ENCODE peak calls at places on chromosomes 12 and 14, in eight cellular contexts. One of them, this sample, is unnamed.

GRCh38 chr12:126518596-126519200 is 1453.5 kb downstream of the AACS start:
- DNase-seq in lower lobe of right lung: no peak
- DNase-seq in IMR-90: no peak
- DNase-seq in mesendoderm: no peak
- DNase-seq in GM23338: no peak
- DNase-seq in AG04449: no peak
- DNase-seq in small intestine: no peak
- DNase-seq in bronchial epithelial cell: no peak
- DNase-seq in this sample: no peak

GRCh38 chr12:116880817-116881324 is 370 bp downstream of the HRK start:
- DNase-seq in bronchial epithelial cell: no peak
- DNase-seq in AG04449: no peak
- DNase-seq in lower lobe of right lung: no peak
- DNase-seq in IMR-90: peak; percentile 45
- DNase-seq in mesendoderm: peak; percentile 79
- DNase-seq in small intestine: peak; percentile 13
- DNase-seq in GM23338: peak; percentile 81
- DNase-seq in this sample: no peak

GRCh38 chr12:107320031-107320928 is 226.9 kb upstream of the CRY1 start:
- DNase-seq in mesendoderm: peak; percentile 83
- DNase-seq in GM23338: peak; percentile 76
- DNase-seq in bronchial epithelial cell: peak; percentile 85
- DNase-seq in lower lobe of right lung: peak; percentile 67
- DNase-seq in IMR-90: peak; percentile 61
- DNase-seq in small intestine: peak; percentile 41
- DNase-seq in AG04449: no peak
- DNase-seq in this sample: peak; percentile 38

GRCh38 chr14:54815016-54815415 is 87.6 kb downstream of the GCH1 start:
- DNase-seq in lower lobe of right lung: no peak
- DNase-seq in IMR-90: peak; percentile 20
- DNase-seq in AG04449: no peak
- DNase-seq in mesendoderm: no peak
- DNase-seq in bronchial epithelial cell: no peak
- DNase-seq in GM23338: no peak
- DNase-seq in small intestine: no peak
- DNase-seq in this sample: no peak

GRCh38 chr12:89252284-89252683 is 100.0 kb downstream of the DUSP6 start:
- DNase-seq in AG04449: no peak
- DNase-seq in GM23338: no peak
- DNase-seq in small intestine: no peak
- DNase-seq in lower lobe of right lung: no peak
- DNase-seq in bronchial epithelial cell: peak; percentile 81
- DNase-seq in IMR-90: peak; percentile 76
- DNase-seq in mesendoderm: no peak
- DNase-seq in this sample: no peak

GRCh38 chr14:55864890-55865655 is 253.1 kb upstream of the PELI2 start:
- DNase-seq in lower lobe of right lung: no peak
- DNase-seq in mesendoderm: peak; percentile 73
- DNase-seq in AG04449: no peak
- DNase-seq in GM23338: peak; percentile 81
- DNase-seq in bronchial epithelial cell: no peak
- DNase-seq in IMR-90: no peak
- DNase-seq in small intestine: no peak
- DNase-seq in this sample: no peak

GRCh38 chr14:35806006-35806907 is 2.8 kb downstream of the RALGAPA1 start:
- DNase-seq in lower lobe of right lung: no peak
- DNase-seq in mesendoderm: no peak
- DNase-seq in AG04449: no peak
- DNase-seq in bronchial epithelial cell: no peak
- DNase-seq in small intestine: no peak
- DNase-seq in IMR-90: no peak
- DNase-seq in GM23338: no peak
- DNase-seq in this sample: no peak

GRCh38 chr12:28899951-28900350 is 249.1 kb upstream of the FAR2 start:
- DNase-seq in small intestine: no peak
- DNase-seq in GM23338: no peak
- DNase-seq in bronchial epithelial cell: peak; percentile 95
- DNase-seq in AG04449: peak; percentile 81
- DNase-seq in IMR-90: peak; percentile 97
- DNase-seq in mesendoderm: no peak
- DNase-seq in lower lobe of right lung: no peak
- DNase-seq in this sample: peak; percentile 85

GRCh38 chr12:22667122-22667521 is 42.2 kb downstream of the ETNK1 start:
- DNase-seq in IMR-90: no peak
- DNase-seq in mesendoderm: no peak
- DNase-seq in bronchial epithelial cell: no peak
- DNase-seq in lower lobe of right lung: no peak
- DNase-seq in AG04449: no peak
- DNase-seq in GM23338: no peak
- DNase-seq in small intestine: no peak
- DNase-seq in this sample: no peak

GRCh38 chr14:76309572-76310551 is 66.1 kb upstream of the ESRRB start:
- DNase-seq in lower lobe of right lung: no peak
- DNase-seq in mesendoderm: peak; percentile 68
- DNase-seq in GM23338: peak; percentile 60
- DNase-seq in bronchial epithelial cell: no peak
- DNase-seq in AG04449: no peak
- DNase-seq in small intestine: no peak
- DNase-seq in IMR-90: no peak
- DNase-seq in this sample: no peak

GRCh38 chr12:119990382-119990874 is 1.4 kb downstream of the BICDL1 start:
- DNase-seq in lower lobe of right lung: no peak
- DNase-seq in small intestine: no peak
- DNase-seq in mesendoderm: peak; percentile 69
- DNase-seq in bronchial epithelial cell: no peak
- DNase-seq in IMR-90: no peak
- DNase-seq in GM23338: peak; percentile 19
- DNase-seq in AG04449: no peak
- DNase-seq in this sample: no peak

GRCh38 chr12:119989619-119990381 is 764 bp downstream of the BICDL1 start:
- DNase-seq in lower lobe of right lung: peak; percentile 88
- DNase-seq in GM23338: peak; percentile 87
- DNase-seq in AG04449: no peak
- DNase-seq in IMR-90: peak; percentile 64
- DNase-seq in small intestine: peak; percentile 68
- DNase-seq in mesendoderm: peak; percentile 83
- DNase-seq in bronchial epithelial cell: peak; percentile 40
- DNase-seq in this sample: peak; percentile 21

GRCh38 chr12:119994892-119995658 is 6.0 kb downstream of the BICDL1 start:
- DNase-seq in GM23338: peak; percentile 49
- DNase-seq in mesendoderm: no peak
- DNase-seq in IMR-90: no peak
- DNase-seq in small intestine: no peak
- DNase-seq in lower lobe of right lung: no peak
- DNase-seq in bronchial epithelial cell: no peak
- DNase-seq in AG04449: no peak
- DNase-seq in this sample: no peak

GRCh38 chr12:119988788-119989618 is at the start of gene BICDL1:
- DNase-seq in bronchial epithelial cell: peak; percentile 91
- DNase-seq in lower lobe of right lung: peak; percentile 95
- DNase-seq in GM23338: peak; percentile 99
- DNase-seq in AG04449: no peak
- DNase-seq in mesendoderm: peak; percentile 96
- DNase-seq in small intestine: peak; percentile 97
- DNase-seq in IMR-90: peak; percentile 23
- DNase-seq in this sample: no peak

DNA sequence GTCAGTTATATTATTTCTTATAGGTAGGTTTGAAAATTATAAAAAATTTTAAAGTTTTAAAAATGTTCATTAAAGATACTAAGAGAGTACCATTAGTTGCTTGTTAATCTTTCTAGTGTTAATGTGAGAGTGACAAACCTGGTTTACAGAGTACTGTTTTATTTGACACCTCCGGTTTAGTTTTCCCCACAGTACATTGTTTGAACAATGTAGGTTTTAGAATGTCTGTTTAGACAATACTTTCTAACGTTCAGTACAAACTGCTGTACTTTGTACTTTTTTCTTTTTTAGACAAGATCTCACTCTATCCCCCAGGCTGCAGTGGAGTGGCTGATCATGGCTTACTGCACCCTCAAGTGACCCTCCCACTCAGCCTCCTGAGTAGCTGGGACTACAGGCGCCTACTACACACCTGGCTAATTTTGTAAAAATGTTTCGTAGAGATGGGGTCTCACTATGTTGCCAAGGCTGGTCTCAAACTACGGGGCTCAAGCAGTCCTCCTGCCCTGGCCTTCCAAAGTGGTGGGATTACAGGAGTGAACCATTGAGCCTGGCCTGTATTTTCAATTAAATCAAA is 3.2 kb downstream of the BICDL1 start:
- DNase-seq in bronchial epithelial cell: no peak
- DNase-seq in IMR-90: no peak
- DNase-seq in GM23338: no peak
- DNase-seq in mesendoderm: no peak
- DNase-seq in AG04449: no peak
- DNase-seq in small intestine: no peak
- DNase-seq in lower lobe of right lung: no peak
- DNase-seq in this sample: no peak
- H3K4me3 ChIP-seq in bronchial epithelial cell: no peak overlapping the region
- H3K4me3 ChIP-seq in IMR-90: no peak overlapping the region
- H3K4me3 ChIP-seq in GM23338: no peak overlapping the region
- H3K4me3 ChIP-seq in mesendoderm: no peak overlapping the region
- H3K4me3 ChIP-seq in AG04449: no peak overlapping the region
- H3K4me3 ChIP-seq in small intestine: no peak overlapping the region
- H3K4me3 ChIP-seq in lower lobe of right lung: no peak overlapping the region
- H3K4me3 ChIP-seq in this sample: no peak overlapping the region

GRCh38 chr12:93404961-93405849 is 27.5 kb downstream of the NUDT4 start:
- DNase-seq in GM23338: no peak
- DNase-seq in mesendoderm: no peak
- DNase-seq in IMR-90: no peak
- DNase-seq in small intestine: no peak
- DNase-seq in AG04449: no peak
- DNase-seq in bronchial epithelial cell: no peak
- DNase-seq in lower lobe of right lung: no peak
- DNase-seq in this sample: no peak

GRCh38 chr12:93407283-93407962 is 29.7 kb downstream of the NUDT4 start:
- DNase-seq in AG04449: no peak
- DNase-seq in GM23338: peak; percentile 27
- DNase-seq in bronchial epithelial cell: no peak
- DNase-seq in mesendoderm: no peak
- DNase-seq in small intestine: no peak
- DNase-seq in IMR-90: no peak
- DNase-seq in lower lobe of right lung: no peak
- DNase-seq in this sample: no peak

GRCh38 chr12:93397412-93397811 is 19.7 kb downstream of the NUDT4 start:
- DNase-seq in bronchial epithelial cell: no peak
- DNase-seq in lower lobe of right lung: no peak
- DNase-seq in AG04449: no peak
- DNase-seq in GM23338: no peak
- DNase-seq in mesendoderm: no peak
- DNase-seq in IMR-90: no peak
- DNase-seq in small intestine: no peak
- DNase-seq in this sample: no peak

GRCh38 chr12:93403988-93404803 is 26.5 kb downstream of the NUDT4 start:
- DNase-seq in mesendoderm: no peak
- DNase-seq in AG04449: no peak
- DNase-seq in small intestine: no peak
- DNase-seq in GM23338: no peak
- DNase-seq in lower lobe of right lung: no peak
- DNase-seq in bronchial epithelial cell: no peak
- DNase-seq in IMR-90: peak; percentile 61
- DNase-seq in this sample: no peak

DNA sequence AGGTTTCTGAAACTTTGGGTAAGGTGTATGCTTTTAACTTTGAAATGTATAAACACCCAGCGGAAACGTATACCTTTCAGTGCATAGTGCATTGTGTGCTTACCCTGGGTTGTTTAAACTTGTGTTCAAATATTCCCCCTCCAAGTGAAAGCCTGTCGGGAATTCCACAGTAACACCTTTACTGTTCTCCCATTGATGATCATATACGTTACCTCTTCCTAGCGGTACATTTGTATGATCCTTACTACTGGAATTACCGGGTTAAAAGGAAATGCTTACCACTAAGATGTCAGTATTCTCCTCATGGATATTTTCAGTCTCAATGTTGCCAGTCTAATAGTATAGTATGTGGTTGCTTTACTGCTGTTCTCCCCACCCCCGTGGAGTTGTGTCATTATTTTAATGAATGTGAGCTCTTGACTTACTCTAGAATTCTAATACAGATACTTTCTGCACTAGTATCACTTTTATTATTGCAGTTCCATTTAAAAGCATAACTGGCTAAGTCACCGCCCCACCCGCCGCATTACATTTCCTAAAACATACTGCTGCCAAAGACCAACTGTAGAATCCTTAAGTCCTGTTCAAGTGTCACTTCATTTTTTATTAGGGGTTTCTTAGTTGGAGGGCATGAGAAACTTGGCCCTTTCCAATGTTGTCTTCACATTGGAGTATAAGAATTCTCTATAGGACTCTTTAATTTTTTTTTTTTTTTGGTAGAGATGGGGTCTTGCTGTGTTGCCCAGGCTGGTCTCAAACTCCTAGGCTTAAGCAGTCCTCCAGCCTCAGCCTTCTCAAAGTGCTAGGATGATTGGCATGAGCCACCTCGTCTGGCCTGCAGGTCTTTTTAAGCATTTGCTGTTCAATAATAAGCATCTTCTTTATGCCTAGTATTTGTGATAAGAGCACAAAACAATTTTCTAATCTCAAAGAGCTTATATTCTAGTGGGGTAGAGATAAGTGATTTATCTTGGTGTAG is 24.9 kb downstream of the NUDT4 start:
- DNase-seq in lower lobe of right lung: no peak
- DNase-seq in AG04449: no peak
- DNase-seq in GM23338: no peak
- DNase-seq in IMR-90: no peak
- DNase-seq in small intestine: no peak
- DNase-seq in bronchial epithelial cell: no peak
- DNase-seq in mesendoderm: no peak
- DNase-seq in this sample: no peak
- H3K4me3 ChIP-seq in lower lobe of right lung: no peak overlapping the region
- H3K4me3 ChIP-seq in AG04449: no peak overlapping the region
- H3K4me3 ChIP-seq in GM23338: no peak overlapping the region
- H3K4me3 ChIP-seq in IMR-90: no peak overlapping the region
- H3K4me3 ChIP-seq in small intestine: no peak overlapping the region
- H3K4me3 ChIP-seq in bronchial epithelial cell: no peak overlapping the region
- H3K4me3 ChIP-seq in mesendoderm: no peak overlapping the region
- H3K4me3 ChIP-seq in this sample: no peak overlapping the region

GRCh38 chr14:64709126-64709525 is 4.9 kb downstream of the PLEKHG3 start:
- DNase-seq in IMR-90: no peak
- DNase-seq in mesendoderm: no peak
- DNase-seq in lower lobe of right lung: no peak
- DNase-seq in AG04449: no peak
- DNase-seq in GM23338: no peak
- DNase-seq in small intestine: no peak
- DNase-seq in bronchial epithelial cell: no peak
- DNase-seq in this sample: no peak
- H3K4me3 ChIP-seq in IMR-90: no peak overlapping the region
- H3K4me3 ChIP-seq in mesendoderm: no peak overlapping the region
- H3K4me3 ChIP-seq in lower lobe of right lung: peak overlapping the region; percentile 15
- H3K4me3 ChIP-seq in AG04449: no peak overlapping the region
- H3K4me3 ChIP-seq in GM23338: peak overlapping the region; percentile 86
- H3K4me3 ChIP-seq in small intestine: no peak overlapping the region
- H3K4me3 ChIP-seq in bronchial epithelial cell: no peak overlapping the region
- H3K4me3 ChIP-seq in this sample: no peak overlapping the region

DNA sequence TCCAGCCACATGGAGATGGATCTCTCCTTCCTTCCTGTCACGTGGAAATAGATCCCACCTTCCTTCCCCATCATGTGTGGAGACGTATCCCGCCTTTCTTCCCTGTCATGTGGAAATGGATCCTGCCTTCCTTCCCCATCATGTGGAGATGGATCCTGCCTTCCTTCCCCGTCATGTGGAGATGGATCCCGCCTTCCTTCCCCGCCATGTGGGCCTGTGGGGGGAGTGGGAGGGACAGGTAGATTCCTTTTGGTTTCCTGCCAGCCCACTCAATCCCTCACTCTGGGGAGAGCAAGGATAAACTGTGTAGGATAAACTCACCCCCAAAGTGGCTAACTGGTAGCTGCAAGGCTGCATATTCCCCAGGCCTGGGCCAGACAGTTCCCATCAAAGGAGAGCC is 31.7 kb upstream of the TDRD9 start:
- DNase-seq in IMR-90: peak; percentile 6
- DNase-seq in AG04449: no peak
- DNase-seq in GM23338: no peak
- DNase-seq in mesendoderm: peak; percentile 18
- DNase-seq in small intestine: no peak
- DNase-seq in lower lobe of right lung: no peak
- DNase-seq in bronchial epithelial cell: no peak
- DNase-seq in this sample: no peak
- H3K4me3 ChIP-seq in IMR-90: no peak overlapping the region
- H3K4me3 ChIP-seq in AG04449: no peak overlapping the region
- H3K4me3 ChIP-seq in GM23338: no peak overlapping the region
- H3K4me3 ChIP-seq in mesendoderm: no peak overlapping the region
- H3K4me3 ChIP-seq in small intestine: no peak overlapping the region
- H3K4me3 ChIP-seq in lower lobe of right lung: no peak overlapping the region
- H3K4me3 ChIP-seq in bronchial epithelial cell: no peak overlapping the region
- H3K4me3 ChIP-seq in this sample: no peak overlapping the region

This sample was measured in skeletal muscle cell.